ENCODE peak calls at places on chromosomes 1 and 21, in six cellular contexts. K, M, N, W, S and O are unnamed samples.

GRCh38 chr1:179047637-179048002 is 21.9 kb downstream of the FAM20B start:
- DNase-seq in K (no peak), M (no peak), N (no peak), W (no peak), S (no peak), O (no peak)

GRCh38 chr1:239719642-239720258 is 333.4 kb downstream of the CHRM3 start:
- DNase-seq in K (no peak), M (no peak), N (no peak), W (peak; percentile 4), S (no peak), O (no peak)

GRCh38 chr1:98791498-98791897 is 130.0 kb downstream of the SNX7 start:
- DNase-seq in K (no peak), M (no peak), N (no peak), W (no peak), S (no peak), O (no peak)

GRCh38 chr1:21022279-21023040 is 154.2 kb downstream of the EIF4G3 start:
- DNase-seq in K (no peak), M (peak; percentile 99), N (peak; percentile 51), W (no peak), S (no peak), O (no peak)

GRCh38 chr1:55198044-55198443 is 17.1 kb downstream of the USP24 start:
- DNase-seq in K (no peak), M (no peak), N (no peak), W (no peak), S (no peak), O (no peak)

GRCh38 chr1:39409055-39409816 is 82.2 kb upstream of the BMP8A start:
- DNase-seq in K (peak; percentile 32), M (peak; percentile 75), N (no peak), W (peak; percentile 71), S (peak; percentile 87), O (no peak)

GRCh38 chr1:39378377-39378776 is 113.1 kb upstream of the BMP8A start:
- DNase-seq in K (no peak), M (no peak), N (peak; percentile 74), W (no peak), S (no peak), O (no peak)

GRCh38 chr21:42672699-42673458 is 19.5 kb downstream of the PDE9A start:
- DNase-seq in K (no peak), M (peak; percentile 29), N (no peak), W (no peak), S (no peak), O (no peak)

GRCh38 chr1:17611991-17612390 is 72.5 kb downstream of the ARHGEF10L start:
- DNase-seq in K (no peak), M (peak; percentile 77), N (no peak), W (no peak), S (no peak), O (no peak)

GRCh38 chr1:217027403-217028080 is 304.3 kb upstream of the ESRRG start:
- DNase-seq in K (no peak), M (no peak), N (no peak), W (no peak), S (no peak), O (no peak)

GRCh38 chr1:26278303-26278702 is 1.6 kb upstream of the SH3BGRL3 start:
- DNase-seq in K (no peak), M (peak; percentile 77), N (no peak), W (no peak), S (peak; percentile 93), O (peak; percentile 75)

GRCh38 chr21:43269461-43269860 is 100.7 kb downstream of the CRYAA start:
- DNase-seq in K (no peak), M (no peak), N (peak; percentile 18), W (peak; percentile 36), S (no peak), O (peak; percentile 59)

GRCh38 chr1:114620419-114620818 is 39.0 kb upstream of the BCAS2 start:
- DNase-seq in K (no peak), M (no peak), N (no peak), W (no peak), S (no peak), O (no peak)

GRCh38 chr1:183548136-183548535 is 42.1 kb downstream of the NCF2 start:
- DNase-seq in K (no peak), M (no peak), N (no peak), W (no peak), S (no peak), O (no peak)

GRCh38 chr1:172906778-172907592 is 143.8 kb downstream of the TNFSF18 start:
- DNase-seq in K (no peak), M (peak; percentile 93), N (peak; percentile 45), W (peak; percentile 15), S (no peak), O (no peak)

GRCh38 chr1:15288173-15288926 is 41.3 kb downstream of the FHAD1 start:
- DNase-seq in K (no peak), M (no peak), N (no peak), W (no peak), S (peak; percentile 60), O (no peak)

GRCh38 chr1:16387201-16388185 is 20.5 kb downstream of the SZRD1 start:
- DNase-seq in K (no peak), M (peak; percentile 30), N (no peak), W (no peak), S (no peak), O (no peak)

GRCh38 chr1:15402809-15403450 is 6.8 kb upstream of the EFHD2 start:
- DNase-seq in K (no peak), M (no peak), N (no peak), W (no peak), S (no peak), O (no peak)

GRCh38 chr21:24594082-24594481 is 1013.2 kb downstream of the MRPL39 start:
- DNase-seq in K (no peak), M (no peak), N (no peak), W (no peak), S (no peak), O (no peak)

GRCh38 chr1:38919075-38919474 is 22.6 kb downstream of the RHBDL2 start:
- DNase-seq in K (no peak), M (no peak), N (no peak), W (no peak), S (no peak), O (no peak)

GRCh38 chr1:203388683-203389082 is 37.8 kb upstream of the FMOD start:
- DNase-seq in K (no peak), M (no peak), N (no peak), W (no peak), S (no peak), O (no peak)

GRCh38 chr21:17463441-17463840 is 49.4 kb upstream of the CXADR start:
- DNase-seq in K (no peak), M (peak; percentile 97), N (no peak), W (no peak), S (no peak), O (no peak)

GRCh38 chr21:41622831-41623548 is 115.0 kb upstream of the TMPRSS2 start:
- DNase-seq in K (no peak), M (peak; percentile 53), N (no peak), W (no peak), S (no peak), O (no peak)

DNA sequence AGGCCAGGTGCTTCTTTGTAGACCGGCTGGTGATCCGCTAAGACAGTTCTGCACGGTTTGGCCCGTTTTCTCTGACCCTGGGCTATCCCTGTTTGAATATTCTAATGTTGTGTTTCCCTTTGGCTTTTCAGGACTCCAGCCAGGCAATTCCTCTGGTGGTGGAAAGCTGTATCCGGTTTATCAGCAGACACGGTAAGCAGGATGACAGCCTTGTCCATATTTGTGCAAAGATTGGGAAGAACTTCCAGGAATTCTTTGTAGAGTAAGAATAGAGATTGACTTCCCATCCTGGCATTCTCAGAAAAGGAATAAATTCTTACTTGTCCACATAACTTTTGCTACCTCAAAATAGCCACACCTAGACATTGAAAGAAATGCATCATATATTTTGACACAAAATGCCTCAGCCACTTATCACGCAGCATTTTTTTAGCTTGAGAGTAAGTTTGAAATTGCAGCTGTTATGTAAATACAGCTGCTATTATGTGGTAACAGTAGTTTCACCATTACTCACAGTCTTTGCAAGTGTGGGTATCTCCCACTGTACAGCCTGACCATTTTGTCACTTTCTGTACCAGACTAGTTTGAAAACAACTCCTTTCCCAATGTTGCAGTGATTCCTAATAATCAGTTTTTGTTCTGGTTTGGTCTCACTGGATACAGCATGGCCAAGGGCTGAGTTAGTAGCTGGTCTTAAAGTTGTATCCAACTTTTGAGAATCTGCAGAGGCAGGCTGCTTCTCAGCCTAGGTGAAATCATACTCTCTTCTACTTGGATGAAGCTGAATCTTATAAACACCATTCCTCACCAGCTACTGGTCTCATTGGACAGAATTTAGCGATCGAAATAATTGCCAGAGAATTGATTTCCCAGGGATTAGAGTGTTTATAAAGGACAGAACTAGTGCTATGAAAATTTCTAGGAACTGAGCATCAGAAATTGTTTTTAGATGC is 40.0 kb upstream of the IKBKE start:
- DNase-seq in K (no peak), M (peak; percentile 94), N (no peak), W (no peak), S (no peak), O (no peak)
- TF ChIP-seq CTCF in K (no peak), M (no peak), N (no peak), W (no peak), S (no peak), O (peak; percentile 46)

GRCh38 chr1:161374373-161374772 is 6.7 kb upstream of the CFAP126 start:
- DNase-seq in K (no peak), M (no peak), N (no peak), W (no peak), S (no peak), O (no peak)
- TF ChIP-seq CTCF in K (peak; percentile 44), M (peak; percentile 38), N (no peak), W (no peak), S (no peak), O (peak; percentile 73)

DNA sequence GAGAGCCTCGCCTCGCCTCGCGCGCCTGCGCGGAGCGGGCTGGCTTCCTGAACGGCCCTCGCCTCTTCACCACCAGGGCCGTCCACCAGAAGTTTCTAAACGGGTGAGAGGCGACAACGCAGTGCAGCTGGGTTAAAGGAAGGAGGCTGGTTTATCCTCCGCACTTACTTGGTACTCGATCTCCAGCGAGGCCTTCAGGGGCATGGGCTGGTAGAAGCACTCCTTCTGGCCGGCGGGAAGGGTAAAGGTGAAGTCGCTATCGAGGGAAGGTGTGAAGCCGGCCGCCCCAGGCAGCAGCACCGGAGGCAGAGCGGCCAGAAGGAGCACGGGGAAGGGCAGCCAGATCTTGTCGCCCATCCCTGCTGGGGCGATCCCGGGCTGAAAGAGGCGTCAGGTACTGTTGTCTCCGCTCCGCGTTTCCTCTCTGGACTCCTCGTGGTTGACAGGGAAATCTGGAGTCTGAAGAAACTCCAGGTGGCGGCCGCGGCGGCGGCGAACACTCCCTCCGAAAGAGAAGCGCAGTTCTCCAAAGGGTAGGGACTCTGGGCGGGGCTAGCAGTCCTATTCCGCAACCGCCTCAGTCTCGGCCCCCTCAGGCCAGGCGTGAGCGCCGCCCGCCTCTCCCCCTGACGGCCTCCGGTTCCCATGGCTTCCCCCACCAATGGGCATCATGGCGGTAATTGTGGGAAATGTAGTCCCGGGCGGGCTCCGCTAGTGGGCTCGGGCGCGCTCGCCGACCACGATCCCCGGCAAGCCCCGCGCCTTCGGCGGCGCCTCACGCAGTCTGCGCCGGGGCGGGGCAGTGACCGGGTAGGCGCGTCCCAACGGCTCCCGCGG is at the start of gene TMED5:
- DNase-seq in K (peak; percentile 92), M (peak; percentile 98), N (peak; percentile 98), W (peak; percentile 97), S (peak; percentile 99), O (peak; percentile 99)
- TF ChIP-seq CTCF in K (peak; percentile 52), M (peak; percentile 11), N (peak; percentile 12), W (no peak), S (no peak), O (peak; percentile 56)

DNA sequence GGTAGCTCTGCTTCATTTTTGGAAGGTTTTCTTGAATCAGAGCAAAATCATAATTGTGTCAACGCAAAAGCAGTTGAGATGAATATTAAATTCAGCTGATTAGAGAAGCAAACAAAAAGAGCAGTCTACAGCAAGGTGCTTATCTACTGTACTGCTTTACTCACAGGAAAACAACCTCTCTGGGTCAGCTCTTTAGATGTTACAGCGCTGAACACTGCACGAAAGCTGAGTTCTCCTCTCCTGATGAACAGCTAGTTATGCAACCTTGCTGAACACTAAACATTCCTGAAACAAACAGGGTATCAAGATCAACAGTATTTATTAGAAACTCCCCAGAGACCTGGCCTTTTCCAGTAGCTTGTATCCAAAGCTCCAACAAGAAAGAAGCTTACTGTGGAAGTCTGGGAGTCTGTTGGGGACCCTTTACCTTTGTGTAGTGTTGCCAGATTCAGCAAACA is 41.3 kb downstream of the TBCE start:
- DNase-seq in K (no peak), M (no peak), N (no peak), W (no peak), S (no peak), O (no peak)
- TF ChIP-seq CTCF in K (no peak), M (no peak), N (no peak), W (no peak), S (no peak), O (no peak)